ENCODE peak calls at places on chromosomes 12 and 14, in ten cellular contexts. N is kidney epithelial cell, R is ascending aorta, V is lower leg skin, T is astrocyte of the spinal cord, E is sigmoid colon, P is uterus, W is AG10803, C is right lobe of liver, Q is cardiac fibroblast. S is an unnamed sample.

GRCh38 chr12:102811125-102811737 is 105.8 kb downstream of the PAH start:
- DNase-seq in N (no peak), R (no peak), V (no peak), T (no peak), E (no peak), P (peak; percentile 46), W (peak; percentile 4), C (peak; percentile 26), Q (peak; percentile 4), S (peak; percentile 10)

GRCh38 chr12:76190249-76190648 is 105.8 kb upstream of the NAP1L1 start:
- DNase-seq in N (no peak), R (no peak), V (no peak), T (no peak), E (no peak), P (no peak), W (peak; percentile 6), C (no peak), Q (no peak), S (no peak)

GRCh38 chr12:14400599-14400998 is 35.1 kb downstream of the ATF7IP start:
- DNase-seq in N (no peak), R (no peak), V (no peak), T (no peak), E (no peak), P (no peak), W (no peak), C (no peak), Q (no peak), S (no peak)

GRCh38 chr12:85405781-85406522 is 125.9 kb downstream of the ALX1 start:
- DNase-seq in N (peak; percentile 21), R (no peak), V (no peak), T (peak; percentile 58), E (no peak), P (no peak), W (peak; percentile 92), C (no peak), Q (peak; percentile 63), S (peak; percentile 63)

GRCh38 chr14:75249958-75250336 is 28.7 kb upstream of the FOS start:
- DNase-seq in N (no peak), R (no peak), V (no peak), T (no peak), E (no peak), P (no peak), W (no peak), C (no peak), Q (no peak), S (peak; percentile 54)

GRCh38 chr14:99125616-99126431 is 146.2 kb downstream of the BCL11B start:
- DNase-seq in N (no peak), R (no peak), V (peak; percentile 52), T (no peak), E (peak; percentile 51), P (no peak), W (no peak), C (no peak), Q (no peak), S (no peak)

GRCh38 chr14:76995279-76996035 is 33.1 kb downstream of the IRF2BPL start:
- DNase-seq in N (no peak), R (no peak), V (no peak), T (no peak), E (no peak), P (no peak), W (no peak), C (no peak), Q (no peak), S (no peak)

GRCh38 chr12:2137707-2138106 is 84.9 kb downstream of the CACNA1C start:
- DNase-seq in N (no peak), R (no peak), V (peak; percentile 62), T (no peak), E (peak; percentile 66), P (no peak), W (no peak), C (no peak), Q (peak; percentile 20), S (no peak)

GRCh38 chr12:89117448-89118034 is 234.8 kb downstream of the DUSP6 start:
- DNase-seq in N (no peak), R (no peak), V (no peak), T (no peak), E (no peak), P (no peak), W (no peak), C (no peak), Q (no peak), S (no peak)

GRCh38 chr12:109116611-109116949 is 193 bp downstream of the ACACB start:
- DNase-seq in N (no peak), R (no peak), V (no peak), T (no peak), E (peak; percentile 75), P (no peak), W (no peak), C (no peak), Q (no peak), S (no peak)

GRCh38 chr12:130687190-130687589 is 28.9 kb downstream of the RIMBP2 start:
- DNase-seq in N (no peak), R (no peak), V (no peak), T (no peak), E (no peak), P (no peak), W (no peak), C (no peak), Q (no peak), S (no peak)
- TF ChIP-seq CTCF in N (no peak), R (no peak), V (no peak), T (no peak), E (no peak), P (no peak), W (no peak), C (no peak), Q (no peak), S (no peak)

DNA sequence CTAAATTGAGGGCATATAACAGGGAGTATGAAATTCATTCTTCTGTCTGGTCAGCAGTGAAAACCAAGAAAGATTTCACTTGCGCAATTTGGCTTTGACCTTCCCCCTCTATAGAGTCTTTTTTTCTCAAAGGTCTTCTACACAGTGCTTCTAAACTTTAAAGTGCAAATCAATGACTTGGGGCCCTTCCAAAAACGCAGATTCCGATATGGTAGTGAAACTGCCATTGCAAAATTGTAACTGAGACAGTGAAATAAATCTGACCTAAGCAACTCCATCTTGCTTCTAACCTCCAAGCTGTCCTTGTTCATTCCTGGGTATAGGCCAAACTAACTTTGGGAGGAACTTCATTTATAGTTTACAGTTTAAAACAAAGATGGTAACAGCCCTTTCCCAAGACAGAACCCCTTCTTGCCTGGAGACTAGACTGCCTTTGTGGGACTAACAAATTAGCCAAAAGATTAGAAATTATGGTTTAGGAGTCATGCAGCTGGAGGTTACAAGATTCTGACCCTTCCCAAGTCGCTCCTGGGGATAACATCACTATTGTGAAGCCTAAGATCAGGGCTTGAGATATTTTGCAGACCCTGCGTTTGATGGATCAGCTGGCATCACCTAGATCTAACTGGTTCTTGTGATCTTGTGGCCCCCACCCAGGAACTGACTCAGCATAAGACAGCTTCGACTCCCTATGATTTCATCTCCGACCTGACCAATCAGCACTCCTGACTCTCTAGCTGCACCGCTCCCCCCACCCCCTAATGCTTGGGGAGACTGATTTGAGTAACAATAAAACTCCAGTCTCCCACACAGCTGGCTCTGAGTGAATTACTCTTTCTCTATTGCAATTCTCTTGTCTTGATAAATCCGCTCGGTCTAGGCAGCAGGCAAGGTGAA is 5.0 kb downstream of the SLC25A21 start:
- DNase-seq in N (no peak), R (no peak), V (no peak), T (no peak), E (no peak), P (no peak), W (no peak), C (no peak), Q (no peak), S (no peak)
- H3K4me3 ChIP-seq in N (no peak overlapping the region), R (no peak overlapping the region), V (no peak overlapping the region), T (no peak overlapping the region), E (no peak overlapping the region), P (no peak overlapping the region), W (no peak overlapping the region), C (no peak overlapping the region), Q (no peak overlapping the region), S (no peak overlapping the region)

GRCh38 chr14:25431211-25432076 is 381.5 kb upstream of the STXBP6 start:
- DNase-seq in N (no peak), R (no peak), V (no peak), T (no peak), E (no peak), P (no peak), W (no peak), C (peak; percentile 38), Q (no peak), S (peak; percentile 1)
- TF ChIP-seq CTCF in N (peak; percentile 12), R (no peak), V (no peak), T (no peak), E (no peak), P (no peak), W (no peak), C (peak; percentile 11), Q (no peak), S (no peak)

GRCh38 chr12:54129028-54129903 is 59.5 kb downstream of the SMUG1 start:
- DNase-seq in N (no peak), R (no peak), V (no peak), T (no peak), E (no peak), P (no peak), W (no peak), C (no peak), Q (no peak), S (no peak)

GRCh38 chr12:54125950-54126695 is 62.7 kb downstream of the SMUG1 start:
- DNase-seq in N (no peak), R (no peak), V (peak; percentile 95), T (no peak), E (peak; percentile 80), P (peak; percentile 61), W (peak; percentile 52), C (peak; percentile 27), Q (no peak), S (no peak)

GRCh38 chr12:54126696-54127537 is 61.9 kb downstream of the SMUG1 start:
- DNase-seq in N (no peak), R (no peak), V (peak; percentile 97), T (peak; percentile 13), E (peak; percentile 88), P (peak; percentile 79), W (peak; percentile 53), C (peak; percentile 34), Q (no peak), S (no peak)

GRCh38 chr12:54128466-54128865 is 60.3 kb downstream of the SMUG1 start:
- DNase-seq in N (no peak), R (no peak), V (no peak), T (no peak), E (no peak), P (no peak), W (no peak), C (no peak), Q (no peak), S (no peak)

DNA sequence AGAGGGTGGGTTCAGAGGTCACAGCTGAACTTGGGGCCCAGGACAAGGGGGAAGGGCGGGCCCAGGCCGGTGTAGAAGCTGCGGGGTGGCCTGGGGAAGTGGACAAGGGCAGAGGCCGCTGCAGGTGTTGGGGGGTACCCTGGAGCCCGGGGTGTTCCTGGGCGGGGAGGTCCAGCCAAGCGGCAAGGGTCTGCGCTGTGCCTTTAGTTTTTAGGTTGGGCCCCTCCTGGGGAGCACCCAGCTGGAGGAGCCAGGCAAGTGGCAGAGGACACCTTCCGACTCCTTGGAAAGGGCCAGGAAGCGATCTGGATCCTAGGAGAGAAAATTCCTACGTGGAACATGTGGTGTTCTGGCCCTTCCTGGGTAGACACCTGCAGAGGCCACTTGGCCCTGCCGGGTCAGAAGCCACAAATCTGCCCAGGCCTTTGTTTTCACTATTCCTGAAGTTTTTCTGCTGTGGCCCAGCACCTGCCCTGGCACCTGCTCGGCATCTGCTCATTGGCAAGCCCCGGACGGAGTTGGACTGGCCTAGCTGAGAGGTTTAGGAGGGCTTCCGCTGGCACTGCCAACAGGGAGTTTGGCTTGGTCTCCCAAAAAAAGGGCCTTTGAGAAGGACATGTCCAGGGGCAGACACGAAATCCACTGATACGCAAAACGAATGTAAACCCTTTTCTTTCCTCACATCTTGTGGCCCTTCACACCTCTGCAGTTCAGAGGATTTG is 61.1 kb downstream of the SMUG1 start:
- DNase-seq in N (no peak), R (no peak), V (no peak), T (no peak), E (no peak), P (no peak), W (no peak), C (no peak), Q (no peak), S (no peak)
- H3K4me3 ChIP-seq in N (peak overlapping the region; percentile 52), R (peak overlapping the region; percentile 94), V (no peak overlapping the region), T (peak overlapping the region; percentile 63), E (peak overlapping the region; percentile 47), P (peak overlapping the region; percentile 73), W (peak overlapping the region; percentile 89), C (peak overlapping the region; percentile 41), Q (no peak overlapping the region), S (no peak overlapping the region)